ENCODE peak calls at places on chromosomes 4 and X, in five cellular contexts. J is hepatocyte, E is IMR-90, I is heart left ventricle, A is neural progenitor cell. F is an unnamed sample. For H3K36me3 and H3K9me3, the result is how much of the 10 kb centered on the place peaks cover.

GRCh38 chr4:37759833-37760232 is 66.7 kb upstream of the PGM2 start:
- DNase-seq in J (no peak), E (no peak), I (no peak), A (no peak), F (no peak)

GRCh38 chr4:121073672-121074386 is 1.5 kb upstream of the NDNF start:
- DNase-seq in J (peak), E (no peak), I (no peak), A (no peak), F (no peak)

GRCh38 chr4:164012396-164013027 is 518.0 kb downstream of the TMA16 start:
- DNase-seq in J (peak), E (no peak), I (no peak), A (peak), F (peak)

GRCh38 chr4:94827481-94828110 is 69.8 kb downstream of the BMPR1B start:
- DNase-seq in J (peak), E (peak), I (no peak), A (no peak), F (no peak)

GRCh38 chr4:41506071-41506470 is 31.9 kb upstream of the LIMCH1 start:
- DNase-seq in J (no peak), E (peak), I (no peak), A (no peak), F (no peak)

GRCh38 chr4:19455196-19455595 is 796.5 kb upstream of the SLIT2 start:
- DNase-seq in J (no peak), E (no peak), I (no peak), A (no peak), F (no peak)

GRCh38 chrX:21382715-21383114 is 8.5 kb downstream of the CNKSR2 start:
- DNase-seq in J (no peak), E (no peak), I (no peak), A (no peak), F (no peak)

GRCh38 chrX:70001708-70002341 is 47.9 kb downstream of the AWAT2 start:
- DNase-seq in J (no peak), E (no peak), I (no peak), A (no peak), F (no peak)

GRCh38 chr4:2694691-2695090 is 61.4 kb downstream of the TNIP2 start:
- DNase-seq in J (no peak), E (peak), I (no peak), A (no peak), F (no peak)

GRCh38 chrX:9429767-9430166 is 35.1 kb upstream of the TBL1X start:
- DNase-seq in J (no peak), E (no peak), I (no peak), A (no peak), F (no peak)

GRCh38 chr4:15144249-15144966 is 142.1 kb downstream of the CPEB2 start:
- DNase-seq in J (no peak), E (no peak), I (no peak), A (peak), F (no peak)

GRCh38 chr4:100062921-100063320 is 112.8 kb upstream of the H2AZ1 start:
- DNase-seq in J (no peak), E (peak), I (no peak), A (no peak), F (no peak)

GRCh38 chrX:2756534-2756933 is 4.7 kb downstream of the XG start:
- DNase-seq in J (no peak), E (no peak), I (no peak), A (no peak), F (no peak)

GRCh38 chr4:182683666-182684065 is 233.5 kb downstream of the DCTD start:
- DNase-seq in J (no peak), E (no peak), I (no peak), A (no peak), F (no peak)

GRCh38 chrX:102934624-102935023 is 2.4 kb upstream of the RAB40AL start:
- DNase-seq in J (peak), E (peak), I (no peak), A (peak), F (peak)

GRCh38 chr4:114734581-114734980 is 136.0 kb downstream of the UGT8 start:
- DNase-seq in J (no peak), E (no peak), I (no peak), A (no peak), F (no peak)

GRCh38 chrX:119790977-119791436 is 423 bp downstream of the RPL39 start:
- DNase-seq in J (peak), E (peak), I (peak), A (no peak), F (peak)

GRCh38 chr4:120682981-120683380 is 239.5 kb downstream of the PRDM5 start:
- DNase-seq in J (no peak), E (no peak), I (no peak), A (no peak), F (no peak)

GRCh38 chr4:30429813-30430466 is 290.2 kb upstream of the PCDH7 start:
- DNase-seq in J (peak), E (peak), I (no peak), A (no peak), F (no peak)

GRCh38 chr4:65046496-65047101 is 623.7 kb downstream of the EPHA5 start:
- DNase-seq in J (peak), E (no peak), I (no peak), A (no peak), F (peak)

GRCh38 chr4:113869743-113870375 is 108.3 kb upstream of the CAMK2D start:
- DNase-seq in J (peak), E (peak), I (no peak), A (no peak), F (no peak)

GRCh38 chr4:41887821-41888699 is 47.2 kb upstream of the TMEM33 start:
- DNase-seq in J (peak), E (peak), I (no peak), A (peak), F (no peak)

GRCh38 chr4:98516441-98517323 is 141.7 kb downstream of the TSPAN5 start:
- DNase-seq in J (no peak), E (peak), I (no peak), A (no peak), F (no peak)

GRCh38 chrX:9316096-9316495 is 148.8 kb upstream of the TBL1X start:
- DNase-seq in J (no peak), E (no peak), I (no peak), A (no peak), F (no peak)

GRCh38 chrX:47483310-47484268 is 567 bp upstream of the ZNF41 start:
- DNase-seq in J (peak), E (peak), I (peak), A (peak), F (peak)

GRCh38 chr4:120156115-120156718 is 89.6 kb upstream of the MAD2L1 start:
- DNase-seq in J (peak), E (peak), I (no peak), A (peak), F (no peak)

GRCh38 chrX:63434665-63435064 is 83.5 kb upstream of the SPIN4 start:
- DNase-seq in J (peak), E (peak), I (no peak), A (no peak), F (no peak)

GRCh38 chr4:125101706-125102105 is 213.0 kb upstream of the FAT4 start:
- DNase-seq in J (no peak), E (no peak), I (no peak), A (no peak), F (no peak)

GRCh38 chrX:129932792-129933321 is 26.9 kb downstream of the UTP14A start:
- DNase-seq in J (peak), E (no peak), I (peak), A (peak), F (peak)

GRCh38 chr4:16752150-16752549 is 146.3 kb downstream of the LDB2 start:
- DNase-seq in J (no peak), E (peak), I (no peak), A (no peak), F (no peak)

GRCh38 chrX:100090931-100091330 is 319.1 kb downstream of the PCDH19 start:
- DNase-seq in J (no peak), E (no peak), I (no peak), A (no peak), F (peak)

GRCh38 chr4:126591583-126591982 is 1041.2 kb upstream of the INTU start:
- DNase-seq in J (no peak), E (peak), I (no peak), A (no peak), F (no peak)

GRCh38 chr4:160129439-160129838 is 1026.6 kb downstream of the RAPGEF2 start:
- DNase-seq in J (peak), E (no peak), I (no peak), A (no peak), F (no peak)

GRCh38 chr4:140005699-140006098 is 148.3 kb downstream of the MAML3 start:
- DNase-seq in J (no peak), E (no peak), I (no peak), A (no peak), F (no peak)

GRCh38 chr4:122305853-122306252 is 73.0 kb upstream of the ADAD1 start:
- DNase-seq in J (no peak), E (no peak), I (no peak), A (peak), F (no peak)

GRCh38 chrX:133776072-133776471 is 209.3 kb downstream of the GPC3 start:
- DNase-seq in J (no peak), E (no peak), I (no peak), A (peak), F (no peak)

DNA sequence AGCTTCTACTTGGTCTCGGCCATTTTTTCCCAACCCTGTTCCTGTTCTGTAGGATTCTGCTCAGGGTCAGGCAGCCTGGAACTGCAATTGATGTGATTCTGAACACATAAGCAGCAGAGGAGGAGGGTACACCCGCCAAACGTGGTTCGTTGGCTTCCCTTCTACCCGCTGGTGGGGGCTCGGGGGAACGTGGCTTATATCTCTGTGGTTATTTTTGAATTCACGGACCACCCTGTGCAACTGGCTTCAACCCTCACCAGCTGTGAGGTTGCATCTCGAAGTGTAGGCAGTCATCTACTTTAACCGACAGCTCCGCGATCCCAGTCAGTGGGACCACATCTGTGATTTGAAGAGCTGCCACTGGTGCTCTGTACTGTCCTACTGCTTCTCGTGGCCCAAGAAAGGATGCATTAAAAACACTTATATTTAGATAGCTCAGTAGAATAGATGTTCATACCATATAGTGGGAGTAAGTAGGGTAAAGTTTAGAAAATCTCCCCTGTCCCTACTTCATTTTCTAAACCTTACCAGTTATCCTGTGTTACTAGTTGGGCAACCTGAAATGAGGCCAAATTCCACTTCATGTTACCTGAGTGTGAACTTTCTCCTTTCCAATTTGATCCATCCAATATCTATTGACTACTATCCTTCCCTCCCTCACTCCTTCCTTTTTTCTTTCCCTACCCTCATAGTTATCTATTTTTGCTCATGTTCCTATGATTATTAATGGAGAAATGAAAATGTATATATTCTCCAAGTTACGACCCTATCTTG is 80.4 kb upstream of the BCOR start:
- DNase-seq in J (no peak), E (no peak), I (no peak), A (no peak), F (no peak)
- H3K4me3 ChIP-seq in J (no peak), E (no peak), I (no peak), A (no peak), F (no peak)

DNA sequence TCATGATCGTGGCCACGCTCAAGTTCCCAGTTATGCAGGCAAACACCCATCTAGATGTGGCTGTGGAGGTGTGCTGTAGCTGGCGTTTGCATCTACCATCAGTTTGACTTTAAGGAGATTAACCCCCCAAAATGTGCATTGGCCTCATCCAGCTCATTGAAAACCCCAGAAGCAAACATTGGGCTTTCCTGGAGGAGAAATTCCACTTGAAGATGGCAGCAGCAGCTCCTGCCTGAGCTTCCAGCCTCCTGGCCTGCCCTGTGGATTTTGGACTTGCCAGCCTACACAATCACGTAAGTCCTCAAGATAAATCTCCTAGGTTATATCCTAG is 30.2 kb upstream of the SLC25A6 start:
- DNase-seq in J (no peak), E (no peak), I (no peak), A (no peak), F (no peak)
- H3K36me3 ChIP-seq in J (under half), E (half or more), I (under half), A (under half), F (half or more)

DNA sequence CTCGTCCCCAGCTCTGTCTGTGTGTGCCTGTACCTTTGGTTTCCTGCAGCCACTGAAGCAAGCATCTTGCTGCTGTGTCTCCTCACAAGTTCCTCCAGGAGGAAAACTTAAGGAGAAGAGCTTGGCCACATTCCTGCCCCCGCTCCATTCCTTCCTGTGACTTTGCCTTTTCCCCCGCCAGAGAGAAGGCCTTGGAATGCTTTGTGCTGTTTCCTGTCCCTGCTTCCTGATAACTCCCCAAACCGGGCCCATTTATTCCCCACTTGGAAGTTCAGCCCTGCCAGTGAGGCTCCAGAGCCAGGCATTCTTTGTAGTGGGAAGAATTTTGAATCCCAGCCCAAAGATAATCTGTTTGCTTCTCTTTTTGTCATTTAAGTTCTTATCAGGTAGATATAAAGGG is 33.1 kb downstream of the SMIM10L2A start:
- DNase-seq in J (no peak), E (no peak), I (no peak), A (no peak), F (no peak)
- H3K9me3 ChIP-seq in J (under half), E (under half), I (under half), A (under half), F (under half)

GRCh38 chr4:153485374-153485773 is 19.2 kb downstream of the TMEM131L start:
- DNase-seq in J (no peak), E (no peak), I (no peak), A (no peak), F (no peak)

GRCh38 chr4:153486281-153487151 is 20.4 kb downstream of the TMEM131L start:
- DNase-seq in J (peak), E (peak), I (no peak), A (peak), F (peak)

GRCh38 chr4:153483432-153484418 is 17.6 kb downstream of the TMEM131L start:
- DNase-seq in J (no peak), E (peak), I (no peak), A (no peak), F (no peak)

GRCh38 chr4:153488006-153488718 is 22.0 kb downstream of the TMEM131L start:
- DNase-seq in J (no peak), E (peak), I (peak), A (no peak), F (peak)

DNA sequence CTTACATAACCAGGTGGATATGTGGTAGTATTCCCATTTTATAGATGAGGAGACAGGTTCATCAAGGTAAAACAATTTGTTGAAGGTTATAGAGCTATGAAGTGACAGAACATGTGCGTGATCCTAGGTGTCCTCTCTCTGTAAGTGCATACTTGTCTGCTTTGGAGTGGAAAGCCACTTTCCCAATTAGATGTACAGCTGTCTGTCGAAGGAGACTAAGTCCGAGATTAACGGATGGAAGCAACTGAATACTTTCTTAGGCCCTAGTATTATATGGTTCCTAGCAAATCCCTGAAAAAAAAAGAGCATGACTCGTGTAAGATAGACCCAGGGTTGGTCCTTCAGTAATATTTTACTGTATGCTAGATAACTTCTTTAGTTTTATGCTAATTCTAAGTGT is 19.7 kb downstream of the TMEM131L start:
- DNase-seq in J (no peak), E (no peak), I (no peak), A (no peak), F (no peak)
- H3K4me3 ChIP-seq in J (no peak), E (no peak), I (no peak), A (no peak), F (no peak)

DNA sequence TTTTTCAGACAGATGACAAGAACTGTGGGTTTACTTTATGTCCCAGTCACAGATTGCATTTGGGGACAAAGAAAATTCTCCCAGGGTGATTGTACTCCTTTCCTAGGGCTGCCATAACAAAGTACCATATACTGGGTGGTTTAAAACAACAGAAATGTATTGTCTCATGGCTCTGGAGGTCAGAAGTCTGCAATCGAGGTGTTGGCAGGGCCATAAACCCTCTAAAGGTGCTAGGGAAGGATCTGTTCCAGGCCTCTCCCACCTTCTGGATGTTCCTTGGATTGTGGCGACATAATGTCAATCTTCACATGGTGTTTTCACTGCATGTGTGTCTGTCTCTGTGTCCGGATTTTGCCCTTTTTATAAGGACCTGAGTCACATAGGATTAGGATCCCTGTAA is 12.3 kb downstream of the GEMIN8 start:
- DNase-seq in J (no peak), E (no peak), I (no peak), A (no peak), F (no peak)
- H3K36me3 ChIP-seq in J (under half), E (under half), I (under half), A (under half), F (under half)

GRCh38 chrX:39152106-39152649 is 350.9 kb downstream of the MID1IP1 start:
- DNase-seq in J (peak), E (no peak), I (peak), A (peak), F (no peak)

GRCh38 chrX:39150210-39150609 is 349.0 kb downstream of the MID1IP1 start:
- DNase-seq in J (no peak), E (no peak), I (no peak), A (no peak), F (no peak)

GRCh38 chrX:39145859-39146258 is 344.6 kb downstream of the MID1IP1 start:
- DNase-seq in J (no peak), E (no peak), I (no peak), A (no peak), F (no peak)

GRCh38 chrX:39150621-39151020 is 349.4 kb downstream of the MID1IP1 start:
- DNase-seq in J (no peak), E (no peak), I (no peak), A (no peak), F (no peak)

DNA sequence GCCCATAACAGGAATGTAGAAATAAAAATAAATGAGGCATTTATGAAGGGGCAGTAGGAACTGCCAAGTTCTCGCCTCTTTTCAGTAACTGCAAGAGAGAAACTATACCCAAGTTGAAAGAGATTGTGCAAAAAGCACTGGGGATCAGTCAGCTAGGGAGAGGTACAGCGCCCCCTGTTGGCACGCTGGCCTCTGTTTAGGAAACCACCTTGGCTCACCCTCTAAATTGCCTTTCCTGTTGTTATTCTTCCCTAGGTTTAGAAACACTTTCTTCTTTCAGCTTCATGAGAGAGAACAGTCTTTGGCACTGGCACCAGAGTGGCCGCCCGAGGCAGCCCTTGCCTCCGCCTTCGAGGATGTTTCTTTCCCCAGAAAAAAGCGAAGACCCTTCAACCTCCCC is 348.5 kb downstream of the MID1IP1 start:
- DNase-seq in J (peak), E (peak), I (peak), A (peak), F (no peak)
- H3K9me3 ChIP-seq in J (under half), E (under half), I (under half), A (under half), F (under half)

GRCh38 chrX:150566734-150567182 is 1.7 kb upstream of the MTM1 start:
- DNase-seq in J (no peak), E (no peak), I (no peak), A (peak), F (no peak)

GRCh38 chrX:150568320-150569154 is at the start of gene MTM1:
- DNase-seq in J (peak), E (peak), I (peak), A (peak), F (peak)

GRCh38 chrX:150569155-150569477 is 695 bp downstream of the MTM1 start:
- DNase-seq in J (peak), E (peak), I (peak), A (no peak), F (no peak)

GRCh38 chrX:150565551-150565950 is 2.9 kb upstream of the MTM1 start:
- DNase-seq in J (no peak), E (no peak), I (no peak), A (no peak), F (no peak)

GRCh38 chrX:150567645-150568319 is 639 bp upstream of the MTM1 start:
- DNase-seq in J (no peak), E (no peak), I (no peak), A (peak), F (no peak)
- H3K4me3 ChIP-seq in J (no peak), E (peak), I (no peak), A (no peak), F (peak)